ENCODE peak calls at places on chromosome 1, in five cellular contexts. One of them, this sample, is unnamed.

GRCh38 chr1:25167269-25168192 is 64.8 kb downstream of the SYF2 start:
- DNase-seq in activated CD8-positive, alpha-beta memory T cell treated with anti-CD3 and anti-CD28 coated beads for 48 hours: no peak
- DNase-seq in OCI-LY7: no peak
- DNase-seq in substantia nigra: no peak
- DNase-seq in activated naive CD4-positive, alpha-beta T cell treated with anti-CD3 and anti-CD28 coated beads, Interleukin-2, amount 10 ng/mL, durations not matched to agents 7 days and 5 days: no peak
- DNase-seq in this sample: peak

GRCh38 chr1:179031855-179032513 is 6.3 kb downstream of the FAM20B start:
- DNase-seq in activated CD8-positive, alpha-beta memory T cell treated with anti-CD3 and anti-CD28 coated beads for 48 hours: no peak
- DNase-seq in OCI-LY7: no peak
- DNase-seq in substantia nigra: no peak
- DNase-seq in activated naive CD4-positive, alpha-beta T cell treated with anti-CD3 and anti-CD28 coated beads, Interleukin-2, amount 10 ng/mL, durations not matched to agents 7 days and 5 days: no peak
- DNase-seq in this sample: no peak

GRCh38 chr1:186500804-186501203 is 39.9 kb upstream of the PDC start:
- DNase-seq in activated CD8-positive, alpha-beta memory T cell treated with anti-CD3 and anti-CD28 coated beads for 48 hours: no peak
- DNase-seq in OCI-LY7: no peak
- DNase-seq in substantia nigra: no peak
- DNase-seq in activated naive CD4-positive, alpha-beta T cell treated with anti-CD3 and anti-CD28 coated beads, Interleukin-2, amount 10 ng/mL, durations not matched to agents 7 days and 5 days: no peak
- DNase-seq in this sample: no peak

GRCh38 chr1:167621780-167622179 is 8.3 kb upstream of the RCSD1 start:
- DNase-seq in activated CD8-positive, alpha-beta memory T cell treated with anti-CD3 and anti-CD28 coated beads for 48 hours: no peak
- DNase-seq in OCI-LY7: peak
- DNase-seq in substantia nigra: no peak
- DNase-seq in activated naive CD4-positive, alpha-beta T cell treated with anti-CD3 and anti-CD28 coated beads, Interleukin-2, amount 10 ng/mL, durations not matched to agents 7 days and 5 days: no peak
- DNase-seq in this sample: no peak

GRCh38 chr1:110280126-110280525 is 59.1 kb upstream of the RBM15 start:
- DNase-seq in activated CD8-positive, alpha-beta memory T cell treated with anti-CD3 and anti-CD28 coated beads for 48 hours: no peak
- DNase-seq in OCI-LY7: peak
- DNase-seq in substantia nigra: no peak
- DNase-seq in activated naive CD4-positive, alpha-beta T cell treated with anti-CD3 and anti-CD28 coated beads, Interleukin-2, amount 10 ng/mL, durations not matched to agents 7 days and 5 days: no peak
- DNase-seq in this sample: no peak

GRCh38 chr1:116571215-116571919 is 541 bp upstream of the CD58 start:
- DNase-seq in activated CD8-positive, alpha-beta memory T cell treated with anti-CD3 and anti-CD28 coated beads for 48 hours: no peak
- DNase-seq in OCI-LY7: no peak
- DNase-seq in substantia nigra: no peak
- DNase-seq in activated naive CD4-positive, alpha-beta T cell treated with anti-CD3 and anti-CD28 coated beads, Interleukin-2, amount 10 ng/mL, durations not matched to agents 7 days and 5 days: no peak
- DNase-seq in this sample: no peak

GRCh38 chr1:25913166-25913565 is 6.9 kb upstream of the STMN1 start:
- DNase-seq in activated CD8-positive, alpha-beta memory T cell treated with anti-CD3 and anti-CD28 coated beads for 48 hours: no peak
- DNase-seq in OCI-LY7: no peak
- DNase-seq in substantia nigra: no peak
- DNase-seq in activated naive CD4-positive, alpha-beta T cell treated with anti-CD3 and anti-CD28 coated beads, Interleukin-2, amount 10 ng/mL, durations not matched to agents 7 days and 5 days: no peak
- DNase-seq in this sample: no peak

GRCh38 chr1:215992620-215993019 is 425.5 kb downstream of the KCTD3 start:
- DNase-seq in activated CD8-positive, alpha-beta memory T cell treated with anti-CD3 and anti-CD28 coated beads for 48 hours: no peak
- DNase-seq in OCI-LY7: no peak
- DNase-seq in substantia nigra: no peak
- DNase-seq in activated naive CD4-positive, alpha-beta T cell treated with anti-CD3 and anti-CD28 coated beads, Interleukin-2, amount 10 ng/mL, durations not matched to agents 7 days and 5 days: no peak
- DNase-seq in this sample: peak

GRCh38 chr1:206834711-206835110 is 30.7 kb upstream of the IL20 start:
- DNase-seq in activated CD8-positive, alpha-beta memory T cell treated with anti-CD3 and anti-CD28 coated beads for 48 hours: no peak
- DNase-seq in OCI-LY7: no peak
- DNase-seq in substantia nigra: no peak
- DNase-seq in activated naive CD4-positive, alpha-beta T cell treated with anti-CD3 and anti-CD28 coated beads, Interleukin-2, amount 10 ng/mL, durations not matched to agents 7 days and 5 days: no peak
- DNase-seq in this sample: no peak

GRCh38 chr1:230112131-230112701 is 45.2 kb downstream of the GALNT2 start:
- DNase-seq in activated CD8-positive, alpha-beta memory T cell treated with anti-CD3 and anti-CD28 coated beads for 48 hours: no peak
- DNase-seq in OCI-LY7: peak
- DNase-seq in substantia nigra: no peak
- DNase-seq in activated naive CD4-positive, alpha-beta T cell treated with anti-CD3 and anti-CD28 coated beads, Interleukin-2, amount 10 ng/mL, durations not matched to agents 7 days and 5 days: no peak
- DNase-seq in this sample: peak

GRCh38 chr1:225418598-225418997 is 9.2 kb downstream of the LBR start:
- DNase-seq in activated CD8-positive, alpha-beta memory T cell treated with anti-CD3 and anti-CD28 coated beads for 48 hours: no peak
- DNase-seq in OCI-LY7: no peak
- DNase-seq in substantia nigra: no peak
- DNase-seq in activated naive CD4-positive, alpha-beta T cell treated with anti-CD3 and anti-CD28 coated beads, Interleukin-2, amount 10 ng/mL, durations not matched to agents 7 days and 5 days: no peak
- DNase-seq in this sample: no peak

GRCh38 chr1:203342192-203342940 is 8.6 kb downstream of the FMOD start:
- DNase-seq in activated CD8-positive, alpha-beta memory T cell treated with anti-CD3 and anti-CD28 coated beads for 48 hours: no peak
- DNase-seq in OCI-LY7: peak
- DNase-seq in substantia nigra: no peak
- DNase-seq in activated naive CD4-positive, alpha-beta T cell treated with anti-CD3 and anti-CD28 coated beads, Interleukin-2, amount 10 ng/mL, durations not matched to agents 7 days and 5 days: peak
- DNase-seq in this sample: peak

GRCh38 chr1:218339267-218339831 is 5.8 kb upstream of the TGFB2 start:
- DNase-seq in activated CD8-positive, alpha-beta memory T cell treated with anti-CD3 and anti-CD28 coated beads for 48 hours: no peak
- DNase-seq in OCI-LY7: peak
- DNase-seq in substantia nigra: no peak
- DNase-seq in activated naive CD4-positive, alpha-beta T cell treated with anti-CD3 and anti-CD28 coated beads, Interleukin-2, amount 10 ng/mL, durations not matched to agents 7 days and 5 days: no peak
- DNase-seq in this sample: peak

GRCh38 chr1:234488054-234488953 is 9.3 kb upstream of the TARBP1 start:
- DNase-seq in activated CD8-positive, alpha-beta memory T cell treated with anti-CD3 and anti-CD28 coated beads for 48 hours: no peak
- DNase-seq in OCI-LY7: peak
- DNase-seq in substantia nigra: no peak
- DNase-seq in activated naive CD4-positive, alpha-beta T cell treated with anti-CD3 and anti-CD28 coated beads, Interleukin-2, amount 10 ng/mL, durations not matched to agents 7 days and 5 days: no peak
- DNase-seq in this sample: no peak

GRCh38 chr1:32639489-32640075 is 10.8 kb downstream of the ZBTB8OS start:
- DNase-seq in activated CD8-positive, alpha-beta memory T cell treated with anti-CD3 and anti-CD28 coated beads for 48 hours: no peak
- DNase-seq in OCI-LY7: no peak
- DNase-seq in substantia nigra: no peak
- DNase-seq in activated naive CD4-positive, alpha-beta T cell treated with anti-CD3 and anti-CD28 coated beads, Interleukin-2, amount 10 ng/mL, durations not matched to agents 7 days and 5 days: no peak
- DNase-seq in this sample: no peak

GRCh38 chr1:196407358-196408041 is 200.7 kb downstream of the KCNT2 start:
- DNase-seq in activated CD8-positive, alpha-beta memory T cell treated with anti-CD3 and anti-CD28 coated beads for 48 hours: no peak
- DNase-seq in OCI-LY7: no peak
- DNase-seq in substantia nigra: no peak
- DNase-seq in activated naive CD4-positive, alpha-beta T cell treated with anti-CD3 and anti-CD28 coated beads, Interleukin-2, amount 10 ng/mL, durations not matched to agents 7 days and 5 days: no peak
- DNase-seq in this sample: no peak

GRCh38 chr1:83999316-83999819 is 436 bp upstream of the TTLL7 start:
- DNase-seq in activated CD8-positive, alpha-beta memory T cell treated with anti-CD3 and anti-CD28 coated beads for 48 hours: no peak
- DNase-seq in OCI-LY7: peak
- DNase-seq in substantia nigra: no peak
- DNase-seq in activated naive CD4-positive, alpha-beta T cell treated with anti-CD3 and anti-CD28 coated beads, Interleukin-2, amount 10 ng/mL, durations not matched to agents 7 days and 5 days: no peak
- DNase-seq in this sample: peak

GRCh38 chr1:215416497-215416896 is 150.6 kb upstream of the KCTD3 start:
- DNase-seq in activated CD8-positive, alpha-beta memory T cell treated with anti-CD3 and anti-CD28 coated beads for 48 hours: no peak
- DNase-seq in OCI-LY7: no peak
- DNase-seq in substantia nigra: no peak
- DNase-seq in activated naive CD4-positive, alpha-beta T cell treated with anti-CD3 and anti-CD28 coated beads, Interleukin-2, amount 10 ng/mL, durations not matched to agents 7 days and 5 days: no peak
- DNase-seq in this sample: no peak

GRCh38 chr1:230248876-230249275 is 177.3 kb downstream of the PGBD5 start:
- DNase-seq in activated CD8-positive, alpha-beta memory T cell treated with anti-CD3 and anti-CD28 coated beads for 48 hours: no peak
- DNase-seq in OCI-LY7: no peak
- DNase-seq in substantia nigra: no peak
- DNase-seq in activated naive CD4-positive, alpha-beta T cell treated with anti-CD3 and anti-CD28 coated beads, Interleukin-2, amount 10 ng/mL, durations not matched to agents 7 days and 5 days: no peak
- DNase-seq in this sample: no peak

GRCh38 chr1:53822931-53823330 is 15.2 kb downstream of the NDC1 start:
- DNase-seq in activated CD8-positive, alpha-beta memory T cell treated with anti-CD3 and anti-CD28 coated beads for 48 hours: no peak
- DNase-seq in OCI-LY7: no peak
- DNase-seq in substantia nigra: no peak
- DNase-seq in activated naive CD4-positive, alpha-beta T cell treated with anti-CD3 and anti-CD28 coated beads, Interleukin-2, amount 10 ng/mL, durations not matched to agents 7 days and 5 days: no peak
- DNase-seq in this sample: no peak